ENCODE peak calls at places on chromosomes 13 and 19, in ten cellular contexts. U is epithelial cell of esophagus; F is activated naive CD8-positive, alpha-beta T cell treated with anti-CD3 and anti-CD28 coated beads for 36 hours; S is right cardiac atrium; A is activated gamma-delta T cell treated with Interleukin-2 at 50 U/mL for 16 hours; P is fibroblast of lung; M is M059J; R is EL; G is CD4-positive, alpha-beta memory T cell; D is T-helper 9 cell. E is an unnamed sample.
A peak's percentile ranks its signal among the peaks of the same experiment; 100 is the strongest.

GRCh38 chr13:49110122-49110831 is 109.9 kb upstream of the MLNR start:
- DNase-seq in R (peak; percentile 88), A (peak; percentile 61), P (peak; percentile 89), F (peak; percentile 74), D (peak; percentile 67), G (peak; percentile 72), U (peak; percentile 81), S (peak; percentile 95), M (peak; percentile 87), E (peak; percentile 54)

GRCh38 chr13:84658881-84659661 is 776.8 kb upstream of the SLITRK1 start:
- DNase-seq in U (no peak), F (no peak), D (no peak), S (no peak), R (no peak), G (no peak), P (peak; percentile 57), A (no peak), M (peak; percentile 31), E (no peak)

GRCh38 chr13:43303040-43303729 is 279.8 kb downstream of the DNAJC15 start:
- DNase-seq in M (peak; percentile 41), P (peak; percentile 58), U (peak; percentile 38), A (no peak), G (no peak), R (peak; percentile 69), D (no peak), S (peak; percentile 78), F (peak; percentile 4), E (peak; percentile 31)

GRCh38 chr19:23415034-23415433 is 19.8 kb upstream of the ZNF91 start:
- DNase-seq in P (no peak), A (no peak), G (no peak), D (no peak), M (no peak), R (peak; percentile 11), S (no peak), F (no peak), U (no peak), E (no peak)

GRCh38 chr13:27853345-27853744 is 61.1 kb downstream of the GSX1 start:
- DNase-seq in F (no peak), A (no peak), U (no peak), R (no peak), M (no peak), G (no peak), D (no peak), P (no peak), S (no peak), E (no peak)

GRCh38 chr13:111046590-111047141 is 68.4 kb upstream of the ARHGEF7 start:
- DNase-seq in M (peak; percentile 39), F (no peak), A (no peak), G (no peak), S (peak; percentile 67), P (peak; percentile 15), U (no peak), D (no peak), R (peak; percentile 45), E (peak; percentile 83)

GRCh38 chr13:85334187-85334586 is 465.0 kb downstream of the SLITRK6 start:
- DNase-seq in P (no peak), D (no peak), G (no peak), A (no peak), F (no peak), M (no peak), S (no peak), R (no peak), U (no peak), E (no peak)

GRCh38 chr19:28399187-28399586 is 813.8 kb downstream of the UQCRFS1 start:
- DNase-seq in S (no peak), D (no peak), M (no peak), F (no peak), G (no peak), R (no peak), U (no peak), P (no peak), A (no peak), E (no peak)

GRCh38 chr13:45809810-45810394 is 41.7 kb downstream of the SIAH3 start:
- DNase-seq in R (peak; percentile 8), A (no peak), P (no peak), U (no peak), S (no peak), F (peak; percentile 1), D (no peak), M (peak; percentile 30), G (no peak), E (no peak)

GRCh38 chr19:3208317-3209207 is 15.9 kb upstream of the CELF5 start:
- DNase-seq in P (no peak), U (no peak), G (no peak), D (no peak), A (no peak), S (no peak), R (no peak), M (no peak), F (no peak), E (no peak)

GRCh38 chr13:113369189-113369588 is 5.3 kb upstream of the GRTP1 start:
- DNase-seq in M (no peak), S (no peak), F (no peak), A (no peak), R (no peak), D (no peak), G (no peak), U (no peak), P (no peak), E (no peak)

E was measured in GM13976.